ENCODE peak calls at places on chromosomes 13 and 19, in eight cellular contexts. X is NCI-H345; R is ovary; N is putamen; G is HFFc6; M is activated CD4-positive, alpha-beta T cell treated with anti-CD3 and anti-CD28 coated beads, Interleukin-2, amount 50 U/mL, for 24 hours; O is cardiac fibroblast; T is GM13976. L is an unnamed sample.

GRCh38 chr19:45144431-45145269 is 16.1 kb downstream of the NKPD1 start:
- DNase-seq in O (no peak), G (no peak), M (no peak), N (no peak), R (no peak), T (no peak), X (no peak), L (no peak)

GRCh38 chr13:98144501-98145350 is 1.8 kb downstream of the FARP1 start:
- DNase-seq in O (peak; percentile 71), G (peak; percentile 72), R (no peak), X (peak; percentile 45), M (no peak), N (peak; percentile 14), T (no peak), L (no peak)

GRCh38 chr13:30997697-30998547 is 65.5 kb downstream of the TEX26 start:
- DNase-seq in N (no peak), X (peak; percentile 69), G (no peak), T (no peak), R (no peak), M (no peak), O (no peak), L (no peak)

GRCh38 chr19:48963371-48964204 is 1.5 kb upstream of the FTL start:
- DNase-seq in R (peak; percentile 87), X (no peak), G (peak; percentile 52), T (peak; percentile 87), M (no peak), N (peak; percentile 73), O (peak; percentile 78), L (peak; percentile 29)

GRCh38 chr13:99464441-99464949 is 36.8 kb upstream of the TM9SF2 start:
- DNase-seq in X (no peak), O (no peak), R (no peak), N (no peak), T (peak; percentile 34), G (peak; percentile 46), M (no peak), L (no peak)

GRCh38 chr19:19105365-19106060 is 32.8 kb downstream of the TMEM161A start:
- DNase-seq in G (no peak), X (no peak), O (peak; percentile 36), N (no peak), R (peak; percentile 85), T (peak; percentile 72), M (no peak), L (no peak)

GRCh38 chr13:85601526-85601925 is 197.7 kb downstream of the SLITRK6 start:
- DNase-seq in T (no peak), N (no peak), G (no peak), O (no peak), M (no peak), R (no peak), X (no peak), L (no peak)

GRCh38 chr19:50896591-50897190 is 14.5 kb downstream of the KLK4 start:
- DNase-seq in M (no peak), G (peak; percentile 47), T (peak; percentile 86), X (peak; percentile 64), O (peak; percentile 58), R (no peak), N (no peak), L (peak; percentile 4)

GRCh38 chr13:104847863-104848262 is 1687.6 kb downstream of the EFNB2 start:
- DNase-seq in R (no peak), M (no peak), X (no peak), N (no peak), O (no peak), T (no peak), G (no peak), L (no peak)

GRCh38 chr19:50925734-50926133 is 14.5 kb upstream of the KLK4 start:
- DNase-seq in G (no peak), M (no peak), X (no peak), R (no peak), T (no peak), O (peak; percentile 49), N (no peak), L (no peak)

GRCh38 chr13:111225184-111225583 is 95.3 kb upstream of the TEX29 start:
- DNase-seq in M (no peak), R (no peak), T (no peak), X (no peak), N (no peak), O (no peak), G (no peak), L (no peak)

GRCh38 chr13:31869582-31869981 is 130.3 kb downstream of the RXFP2 start:
- DNase-seq in N (no peak), O (peak; percentile 17), T (no peak), X (no peak), G (no peak), M (no peak), R (no peak), L (no peak)

GRCh38 chr19:16821081-16821480 is 8.1 kb upstream of the SIN3B start:
- DNase-seq in N (no peak), G (no peak), X (no peak), T (no peak), R (no peak), M (no peak), O (no peak), L (no peak)

GRCh38 chr19:49861127-49861526 is 6.2 kb downstream of the PNKP start:
- DNase-seq in X (peak; percentile 9), O (no peak), G (no peak), M (no peak), T (no peak), N (no peak), R (peak; percentile 74), L (no peak)

GRCh38 chr13:110023729-110024645 is 237.6 kb upstream of the IRS2 start:
- DNase-seq in X (peak; percentile 65), O (peak; percentile 56), R (peak; percentile 30), T (no peak), N (no peak), M (no peak), G (no peak), L (no peak)

GRCh38 chr13:42379241-42379640 is 107.3 kb downstream of the AKAP11 start:
- DNase-seq in R (no peak), M (no peak), N (no peak), T (no peak), X (no peak), G (no peak), O (no peak), L (no peak)

GRCh38 chr19:20269461-20269860 is 102.4 kb downstream of the ZNF486 start:
- DNase-seq in G (no peak), O (no peak), M (no peak), R (no peak), T (no peak), X (no peak), N (no peak), L (no peak)

GRCh38 chr13:51950722-51951121 is 60.5 kb downstream of the ATP7B start:
- DNase-seq in N (no peak), X (no peak), M (no peak), G (no peak), T (no peak), R (no peak), O (peak; percentile 16), L (no peak)

GRCh38 chr13:32261567-32261966 is 53.6 kb downstream of the ZAR1L start:
- DNase-seq in R (peak; percentile 81), T (no peak), O (peak; percentile 91), X (peak; percentile 42), N (peak; percentile 64), G (peak; percentile 80), M (no peak), L (no peak)

GRCh38 chr19:3980353-3981251 is 4.7 kb downstream of the EEF2 start:
- DNase-seq in M (no peak), R (peak; percentile 30), G (no peak), N (no peak), T (no peak), X (no peak), O (no peak), L (no peak)

GRCh38 chr19:47695533-47696262 is 17.5 kb upstream of the EHD2 start:
- DNase-seq in M (no peak), R (no peak), N (no peak), X (no peak), G (no peak), O (no peak), T (no peak), L (no peak)

GRCh38 chr19:37304190-37304883 is 66.6 kb upstream of the ZNF527 start:
- DNase-seq in N (peak; percentile 45), M (no peak), O (peak; percentile 9), R (peak; percentile 50), G (no peak), X (peak; percentile 82), T (no peak), L (no peak)

GRCh38 chr19:17097593-17098126 is 22.1 kb downstream of the MYO9B start:
- DNase-seq in M (no peak), N (no peak), O (peak; percentile 58), T (no peak), X (no peak), G (no peak), R (no peak), L (peak; percentile 8)

GRCh38 chr13:30872685-30873443 is 33.2 kb upstream of the MEDAG start:
- DNase-seq in N (peak; percentile 58), T (no peak), O (peak; percentile 83), R (peak; percentile 82), X (no peak), M (no peak), G (peak; percentile 79), L (no peak)

GRCh38 chr19:31350693-31351211 is 1.5 kb upstream of the TSHZ3 start:
- DNase-seq in N (no peak), M (no peak), R (peak; percentile 69), G (peak; percentile 36), O (peak; percentile 48), T (no peak), X (no peak), L (no peak)

GRCh38 chr19:45779231-45780145 is 2.8 kb downstream of the DMPK start:
- DNase-seq in T (peak; percentile 97), G (no peak), X (peak; percentile 86), O (peak; percentile 58), N (no peak), R (peak; percentile 95), M (peak; percentile 84), L (no peak)

GRCh38 chr13:110509971-110510786 is 51.3 kb downstream of the RAB20 start:
- DNase-seq in T (peak; percentile 75), X (no peak), N (no peak), O (no peak), M (no peak), G (no peak), R (no peak), L (peak; percentile 91)

GRCh38 chr19:53553865-53554791 is 16.2 kb downstream of the ZNF331 start:
- DNase-seq in N (peak; percentile 83), R (peak; percentile 94), O (peak; percentile 87), G (peak; percentile 72), M (peak; percentile 80), X (peak; percentile 84), T (peak; percentile 88), L (no peak)

GRCh38 chr19:7494416-7495098 is 5.7 kb upstream of the PEX11G start:
- DNase-seq in M (no peak), G (no peak), X (no peak), N (peak; percentile 95), O (peak; percentile 65), T (no peak), R (peak; percentile 74), L (no peak)

GRCh38 chr19:33347300-33347699 is 26.2 kb upstream of the CEBPG start:
- DNase-seq in O (no peak), N (no peak), G (no peak), X (no peak), R (no peak), M (no peak), T (no peak), L (no peak)

GRCh38 chr19:19305696-19306095 is 14.6 kb downstream of the SUGP1 start:
- DNase-seq in R (no peak), X (no peak), N (no peak), G (no peak), T (no peak), O (no peak), M (no peak), L (no peak)

GRCh38 chr13:36344886-36345437 is 1.2 kb downstream of the SPART start:
- DNase-seq in O (peak; percentile 35), X (no peak), G (no peak), M (no peak), N (no peak), T (no peak), R (peak; percentile 30), L (peak; percentile 53)

GRCh38 chr13:102845630-102846260 is at the start of gene ERCC5:
- DNase-seq in M (peak; percentile 99), X (peak; percentile 97), T (peak; percentile 83), O (peak; percentile 97), G (peak; percentile 97), N (peak; percentile 95), R (peak; percentile 93), L (peak; percentile 98)

GRCh38 chr19:55526216-55527196 is 10.4 kb downstream of the SBK2 start:
- DNase-seq in T (no peak), X (peak; percentile 40), N (no peak), R (no peak), O (peak; percentile 70), G (peak; percentile 51), M (no peak), L (peak; percentile 49)

L was measured in GF-D8.